ENCODE peak calls at places on chromosome 1, in five cellular contexts. W is IMR-90, Q is body of pancreas, S is adrenal gland, F is HepG2. O is an unnamed sample.

GRCh38 chr1:110618668-110619067 is 12.5 kb upstream of the KCNA2 start:
- DNase-seq in W (no peak), S (no peak), Q (no peak), F (no peak), O (no peak)

GRCh38 chr1:23854568-23854967 is 13.5 kb downstream of the FUCA1 start:
- DNase-seq in W (no peak), F (peak; percentile 20), S (no peak), Q (no peak), O (no peak)

GRCh38 chr1:41672173-41672572 is 187.7 kb upstream of the EDN2 start:
- DNase-seq in W (peak; percentile 86), S (no peak), F (no peak), Q (no peak), O (no peak)

GRCh38 chr1:184366992-184367391 is 19.8 kb upstream of the C1orf21 start:
- DNase-seq in Q (no peak), W (no peak), F (no peak), S (no peak), O (no peak)

GRCh38 chr1:174135200-174135599 is 24.1 kb upstream of the RABGAP1L start:
- DNase-seq in Q (no peak), W (peak; percentile 5), F (no peak), S (no peak), O (no peak)

GRCh38 chr1:111960971-111961370 is 28.5 kb downstream of the KCND3 start:
- DNase-seq in W (no peak), F (no peak), S (no peak), Q (no peak), O (no peak)

GRCh38 chr1:86825294-86825693 is 88.6 kb downstream of the SELENOF start:
- DNase-seq in Q (no peak), F (no peak), S (no peak), W (peak; percentile 38), O (no peak)

GRCh38 chr1:182217071-182217470 is 155.6 kb upstream of the ZNF648 start:
- DNase-seq in F (no peak), W (peak; percentile 5), Q (no peak), S (no peak), O (no peak)

GRCh38 chr1:58402444-58402843 is 144.1 kb downstream of the OMA1 start:
- DNase-seq in F (no peak), Q (no peak), W (peak; percentile 26), S (no peak), O (no peak)

GRCh38 chr1:228410015-228410414 is 3.4 kb upstream of the TRIM11 start:
- DNase-seq in F (peak; percentile 21), W (peak; percentile 51), Q (no peak), S (peak; percentile 79), O (peak; percentile 33)

GRCh38 chr1:159924025-159924790 is 1.1 kb downstream of the TAGLN2 start:
- DNase-seq in F (peak; percentile 24), Q (peak; percentile 93), W (peak; percentile 89), S (peak; percentile 88), O (peak; percentile 86)

GRCh38 chr1:203607169-203607873 is 19.3 kb upstream of the ATP2B4 start:
- DNase-seq in Q (peak; percentile 56), W (peak; percentile 98), S (peak; percentile 96), F (no peak), O (peak; percentile 39)

GRCh38 chr1:231931846-231932454 is 305.4 kb downstream of the DISC1 start:
- DNase-seq in W (no peak), S (no peak), Q (no peak), F (no peak), O (no peak)

GRCh38 chr1:56334027-56334426 is 245.3 kb downstream of the PLPP3 start:
- DNase-seq in W (no peak), Q (no peak), S (no peak), F (no peak), O (no peak)

DNA sequence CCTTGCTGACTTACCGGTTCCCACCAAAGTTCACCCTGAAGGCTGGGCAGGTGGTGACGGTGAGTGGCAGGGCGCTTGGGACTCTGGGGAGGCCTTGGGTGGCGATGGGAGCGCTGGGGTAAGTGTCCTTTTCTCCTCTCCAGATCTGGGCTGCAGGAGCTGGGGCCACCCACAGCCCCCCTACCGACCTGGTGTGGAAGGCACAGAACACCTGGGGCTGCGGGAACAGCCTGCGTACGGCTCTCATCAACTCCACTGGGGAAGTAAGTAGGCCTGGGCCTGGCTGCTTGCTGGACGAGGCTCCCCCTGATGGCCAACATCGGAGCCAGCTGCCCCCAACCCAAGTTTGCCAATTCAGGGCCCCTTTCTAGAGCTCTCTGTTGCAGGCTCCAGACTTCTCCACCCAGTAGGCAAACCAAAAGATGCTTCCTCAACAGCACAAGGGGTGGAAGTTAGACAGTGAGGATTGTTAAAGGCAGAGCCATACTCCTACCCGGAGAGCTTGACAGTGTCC is 16.4 kb upstream of the SEMA4A start:
- DNase-seq in F (no peak), S (no peak), W (no peak), Q (no peak), O (no peak)
- H3K36me3 ChIP-seq in F (peaks cover 64% of the 10 kb centered on the region), S (peaks cover 78% of the 10 kb centered on the region), W (peaks cover 81% of the 10 kb centered on the region), Q (peaks cover 49% of the 10 kb centered on the region), O (peaks cover 48% of the 10 kb centered on the region)

GRCh38 chr1:166297993-166298392 is 131.2 kb upstream of the FAM78B start:
- DNase-seq in S (no peak), Q (no peak), W (no peak), F (no peak), O (no peak)

GRCh38 chr1:166302919-166303758 is 136.3 kb upstream of the FAM78B start:
- DNase-seq in Q (no peak), W (no peak), S (no peak), F (no peak), O (no peak)

GRCh38 chr1:166304131-166304530 is 137.3 kb upstream of the FAM78B start:
- DNase-seq in F (no peak), S (no peak), W (no peak), Q (no peak), O (no peak)

GRCh38 chr1:166305371-166305770 is 138.6 kb upstream of the FAM78B start:
- DNase-seq in S (no peak), W (no peak), Q (no peak), F (no peak), O (no peak)

GRCh38 chr1:166300767-166301166 is 134.0 kb upstream of the FAM78B start:
- DNase-seq in W (no peak), Q (no peak), S (no peak), F (no peak), O (no peak)
- H3K27ac ChIP-seq in W (no peak overlapping the region), Q (no peak overlapping the region), S (no peak overlapping the region), F (no peak overlapping the region), O (no peak overlapping the region)

GRCh38 chr1:191022856-191023255 is 545.2 kb upstream of the BRINP3 start:
- DNase-seq in S (no peak), Q (no peak), W (peak; percentile 57), F (no peak), O (no peak)
- TF ChIP-seq POLR2A in S (no peak), Q (no peak), W (no peak), F (no peak), O (no peak)

DNA sequence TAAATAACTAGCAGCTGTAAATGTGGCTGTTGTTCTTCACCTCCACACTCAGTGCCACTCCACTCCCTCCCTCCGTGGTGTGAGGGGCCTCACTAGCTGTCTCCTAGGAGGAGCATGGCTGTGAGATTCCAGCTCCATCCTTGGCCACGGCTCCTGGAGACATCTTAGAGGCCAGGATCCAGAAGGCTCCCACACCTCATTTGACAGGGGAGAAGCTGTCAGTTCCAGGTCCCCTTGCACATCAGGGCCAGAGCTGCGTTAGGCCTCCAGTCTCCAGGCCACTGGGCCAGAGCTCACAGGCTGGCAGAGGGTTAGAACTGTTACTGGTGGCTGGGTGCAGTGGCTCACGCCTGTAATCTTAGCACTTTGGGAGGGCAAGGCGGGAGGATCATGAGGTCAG is 15.0 kb downstream of the PCSK9 start:
- DNase-seq in Q (no peak), S (no peak), W (no peak), F (no peak), O (no peak)
- H3K36me3 ChIP-seq in Q (no peaks in the 10 kb centered on the region), S (no peaks in the 10 kb centered on the region), W (no peaks in the 10 kb centered on the region), F (peaks cover 49% of the 10 kb centered on the region), O (no peaks in the 10 kb centered on the region)

GRCh38 chr1:15020943-15021745 is 132.4 kb upstream of the TMEM51 start:
- DNase-seq in Q (no peak), W (no peak), S (no peak), F (peak; percentile 83), O (no peak)
- H3K27ac ChIP-seq in Q (no peak overlapping the region), W (no peak overlapping the region), S (no peak overlapping the region), F (peak overlapping the region; percentile 24), O (no peak overlapping the region)

GRCh38 chr1:3727825-3728776 is 24.1 kb upstream of the CCDC27 start:
- DNase-seq in Q (no peak), F (no peak), S (no peak), W (no peak), O (no peak)
- TF ChIP-seq POLR2A in Q (no peak), F (no peak), S (no peak), W (no peak), O (no peak)

O was measured in tibial nerve.